ENCODE peak calls at places on chromosomes 1 and 21, in six cellular contexts. R is stimulated activated CD8-positive, alpha-beta memory T cell treated with anti-CD3 and anti-CD28 coated beads, Interleukin-7, amount 100 ng/mL, for 24 hours; N is CD8-positive, alpha-beta T cell; L is AG08396; F is thoracic aorta; I is Kasumi-1. M is an unnamed sample.

GRCh38 chr1:13725714-13726175 is 25.8 kb downstream of the PRDM2 start:
- DNase-seq in R (no peak), N (peak), L (no peak), F (no peak), I (peak), M (no peak)

GRCh38 chr1:111045033-111045722 is 81.5 kb upstream of the LRIF1 start:
- DNase-seq in R (no peak), N (no peak), L (no peak), F (no peak), I (no peak), M (no peak)

GRCh38 chr1:211653907-211654553 is 21.4 kb downstream of the NEK2 start:
- DNase-seq in R (no peak), N (no peak), L (no peak), F (no peak), I (no peak), M (no peak)

GRCh38 chr1:231094421-231094820 is 54.4 kb upstream of the FAM89A start:
- DNase-seq in R (no peak), N (no peak), L (no peak), F (no peak), I (no peak), M (no peak)

GRCh38 chr1:193185861-193186714 is at the start of gene B3GALT2:
- DNase-seq in R (no peak), N (no peak), L (peak), F (no peak), I (no peak), M (no peak)

GRCh38 chr1:167765496-167765895 is 43.7 kb downstream of the MPZL1 start:
- DNase-seq in R (no peak), N (no peak), L (no peak), F (no peak), I (no peak), M (no peak)

GRCh38 chr1:84571150-84571535 is 3.1 kb downstream of the CTBS start:
- DNase-seq in R (no peak), N (no peak), L (no peak), F (no peak), I (no peak), M (no peak)

GRCh38 chr1:113255728-113256347 is 134.5 kb upstream of the MAGI3 start:
- DNase-seq in R (no peak), N (no peak), L (no peak), F (no peak), I (no peak), M (no peak)

GRCh38 chr1:58792851-58793250 is 9.0 kb upstream of the JUN start:
- DNase-seq in R (no peak), N (no peak), L (no peak), F (no peak), I (no peak), M (no peak)

GRCh38 chr1:57188169-57188568 is 222.4 kb upstream of the C8B start:
- DNase-seq in R (no peak), N (no peak), L (peak), F (no peak), I (no peak), M (no peak)

GRCh38 chr1:96955307-96956012 is 233.9 kb downstream of the PTBP2 start:
- DNase-seq in R (no peak), N (no peak), L (no peak), F (no peak), I (no peak), M (no peak)

GRCh38 chr1:233114159-233114558 is 163.7 kb downstream of the NTPCR start:
- DNase-seq in R (no peak), N (no peak), L (no peak), F (no peak), I (peak), M (no peak)

GRCh38 chr1:82565146-82565545 is 764.4 kb downstream of the ADGRL2 start:
- DNase-seq in R (no peak), N (no peak), L (peak), F (no peak), I (no peak), M (peak)

GRCh38 chr1:97017895-97018294 is 296.3 kb downstream of the PTBP2 start:
- DNase-seq in R (no peak), N (no peak), L (no peak), F (no peak), I (no peak), M (no peak)

GRCh38 chr1:174217787-174218574 is 58.7 kb downstream of the RABGAP1L start:
- DNase-seq in R (no peak), N (no peak), L (peak), F (no peak), I (peak), M (no peak)

GRCh38 chr1:5745776-5746610 is 246.2 kb downstream of the NPHP4 start:
- DNase-seq in R (peak), N (peak), L (peak), F (no peak), I (peak), M (peak)

GRCh38 chr1:42646056-42646455 is 12.2 kb upstream of the PPIH start:
- DNase-seq in R (no peak), N (no peak), L (no peak), F (no peak), I (peak), M (peak)

GRCh38 chr1:225318706-225319575 is 108.9 kb downstream of the LBR start:
- DNase-seq in R (no peak), N (no peak), L (peak), F (no peak), I (peak), M (no peak)

GRCh38 chr1:230067441-230067870 is 418 bp downstream of the GALNT2 start:
- DNase-seq in R (no peak), N (no peak), L (peak), F (no peak), I (peak), M (no peak)

GRCh38 chr21:37365657-37366487 is 701 bp upstream of the DYRK1A start:
- DNase-seq in R (no peak), N (peak), L (peak), F (no peak), I (peak), M (no peak)

GRCh38 chr1:168811213-168811612 is 82.2 kb upstream of the DPT start:
- DNase-seq in R (no peak), N (no peak), L (no peak), F (no peak), I (no peak), M (no peak)